ENCODE peak calls at places on chromosomes 12 and 14, in four cellular contexts. One of them, this sample, is unnamed.

GRCh38 chr12:107515446-107515958 is 170.1 kb upstream of the PWP1 start:
- DNase-seq in right cardiac atrium: peak; percentile 71
- DNase-seq in activated B cell treated with CpG ODN at 0.5 μM for 24 hours: no peak
- DNase-seq in NAMALWA: no peak
- DNase-seq in this sample: peak; percentile 63

GRCh38 chr12:92928431-92928961 is 599 bp downstream of the EEA1 start:
- DNase-seq in right cardiac atrium: peak; percentile 59
- DNase-seq in activated B cell treated with CpG ODN at 0.5 μM for 24 hours: peak; percentile 56
- DNase-seq in NAMALWA: peak; percentile 61
- DNase-seq in this sample: peak; percentile 44

GRCh38 chr12:108722992-108723766 is 8.1 kb downstream of the CORO1C start:
- DNase-seq in right cardiac atrium: no peak
- DNase-seq in activated B cell treated with CpG ODN at 0.5 μM for 24 hours: no peak
- DNase-seq in NAMALWA: no peak
- DNase-seq in this sample: no peak

GRCh38 chr12:3097836-3098235 is 20.7 kb downstream of the TSPAN9 start:
- DNase-seq in right cardiac atrium: no peak
- DNase-seq in activated B cell treated with CpG ODN at 0.5 μM for 24 hours: no peak
- DNase-seq in NAMALWA: no peak
- DNase-seq in this sample: no peak

GRCh38 chr12:67539946-67540345 is 108.6 kb upstream of the DYRK2 start:
- DNase-seq in right cardiac atrium: no peak
- DNase-seq in activated B cell treated with CpG ODN at 0.5 μM for 24 hours: no peak
- DNase-seq in NAMALWA: no peak
- DNase-seq in this sample: no peak

GRCh38 chr12:122318607-122319311 is 52.5 kb upstream of the VPS33A start:
- DNase-seq in right cardiac atrium: no peak
- DNase-seq in activated B cell treated with CpG ODN at 0.5 μM for 24 hours: no peak
- DNase-seq in NAMALWA: no peak
- DNase-seq in this sample: no peak

GRCh38 chr12:57720606-57721595 is 17.6 kb downstream of the AGAP2 start:
- DNase-seq in right cardiac atrium: no peak
- DNase-seq in activated B cell treated with CpG ODN at 0.5 μM for 24 hours: no peak
- DNase-seq in NAMALWA: no peak
- DNase-seq in this sample: no peak

GRCh38 chr14:59004012-59004411 is 184.5 kb upstream of the DAAM1 start:
- DNase-seq in right cardiac atrium: no peak
- DNase-seq in activated B cell treated with CpG ODN at 0.5 μM for 24 hours: no peak
- DNase-seq in NAMALWA: no peak
- DNase-seq in this sample: no peak

GRCh38 chr12:83210933-83211332 is 524.2 kb downstream of the TMTC2 start:
- DNase-seq in right cardiac atrium: no peak
- DNase-seq in activated B cell treated with CpG ODN at 0.5 μM for 24 hours: no peak
- DNase-seq in NAMALWA: no peak
- DNase-seq in this sample: no peak

GRCh38 chr14:41859336-41859735 is 252.7 kb downstream of the LRFN5 start:
- DNase-seq in right cardiac atrium: no peak
- DNase-seq in activated B cell treated with CpG ODN at 0.5 μM for 24 hours: no peak
- DNase-seq in NAMALWA: no peak
- DNase-seq in this sample: no peak

GRCh38 chr12:116261525-116262100 is 15.9 kb downstream of the MED13L start:
- DNase-seq in right cardiac atrium: no peak
- DNase-seq in activated B cell treated with CpG ODN at 0.5 μM for 24 hours: no peak
- DNase-seq in NAMALWA: no peak
- DNase-seq in this sample: no peak

GRCh38 chr12:14982562-14982961 is 9.7 kb downstream of the PDE6H start:
- DNase-seq in right cardiac atrium: no peak
- DNase-seq in activated B cell treated with CpG ODN at 0.5 μM for 24 hours: no peak
- DNase-seq in NAMALWA: no peak
- DNase-seq in this sample: no peak

GRCh38 chr12:59699408-59700144 is 103.7 kb downstream of the SLC16A7 start:
- DNase-seq in right cardiac atrium: no peak
- DNase-seq in activated B cell treated with CpG ODN at 0.5 μM for 24 hours: no peak
- DNase-seq in NAMALWA: no peak
- DNase-seq in this sample: no peak

GRCh38 chr12:70448371-70448770 is 82.3 kb downstream of the KCNMB4 start:
- DNase-seq in right cardiac atrium: no peak
- DNase-seq in activated B cell treated with CpG ODN at 0.5 μM for 24 hours: no peak
- DNase-seq in NAMALWA: no peak
- DNase-seq in this sample: no peak

GRCh38 chr12:107635139-107635538 is 50.5 kb upstream of the PWP1 start:
- DNase-seq in right cardiac atrium: no peak
- DNase-seq in activated B cell treated with CpG ODN at 0.5 μM for 24 hours: no peak
- DNase-seq in NAMALWA: no peak
- DNase-seq in this sample: no peak

GRCh38 chr12:92928962-92929915 is at the start of gene EEA1:
- DNase-seq in right cardiac atrium: peak; percentile 98
- DNase-seq in activated B cell treated with CpG ODN at 0.5 μM for 24 hours: peak; percentile 91
- DNase-seq in NAMALWA: peak; percentile 96
- DNase-seq in this sample: peak; percentile 99

GRCh38 chr14:96197969-96198368 is 6.7 kb upstream of the BDKRB2 start:
- DNase-seq in right cardiac atrium: no peak
- DNase-seq in activated B cell treated with CpG ODN at 0.5 μM for 24 hours: no peak
- DNase-seq in NAMALWA: no peak
- DNase-seq in this sample: peak; percentile 72

GRCh38 chr14:80427101-80427500 is 215.8 kb upstream of the DIO2 start:
- DNase-seq in right cardiac atrium: no peak
- DNase-seq in activated B cell treated with CpG ODN at 0.5 μM for 24 hours: no peak
- DNase-seq in NAMALWA: no peak
- DNase-seq in this sample: no peak

GRCh38 chr12:94699796-94700195 is 49.4 kb upstream of the TMCC3 start:
- DNase-seq in right cardiac atrium: no peak
- DNase-seq in activated B cell treated with CpG ODN at 0.5 μM for 24 hours: no peak
- DNase-seq in NAMALWA: no peak
- DNase-seq in this sample: no peak

GRCh38 chr14:100785626-100786025 is 40.3 kb upstream of the MEG3 start:
- DNase-seq in right cardiac atrium: no peak
- DNase-seq in activated B cell treated with CpG ODN at 0.5 μM for 24 hours: no peak
- DNase-seq in NAMALWA: no peak
- DNase-seq in this sample: no peak

GRCh38 chr12:88781909-88782308 is 201.6 kb upstream of the KITLG start:
- DNase-seq in right cardiac atrium: no peak
- DNase-seq in activated B cell treated with CpG ODN at 0.5 μM for 24 hours: no peak
- DNase-seq in NAMALWA: no peak
- DNase-seq in this sample: no peak

GRCh38 chr14:77221241-77221871 is 39.8 kb downstream of the TMEM63C start:
- DNase-seq in right cardiac atrium: no peak
- DNase-seq in activated B cell treated with CpG ODN at 0.5 μM for 24 hours: no peak
- DNase-seq in NAMALWA: no peak
- DNase-seq in this sample: no peak

GRCh38 chr14:50666772-50667490 is 1.2 kb downstream of the SAV1 start:
- DNase-seq in right cardiac atrium: peak; percentile 25
- DNase-seq in activated B cell treated with CpG ODN at 0.5 μM for 24 hours: no peak
- DNase-seq in NAMALWA: peak; percentile 15
- DNase-seq in this sample: no peak

GRCh38 chr14:20454359-20454644 is 310 bp downstream of the OSGEP start:
- DNase-seq in right cardiac atrium: no peak
- DNase-seq in activated B cell treated with CpG ODN at 0.5 μM for 24 hours: no peak
- DNase-seq in NAMALWA: peak; percentile 91
- DNase-seq in this sample: peak; percentile 85

This sample was measured in left lung.